ENCODE peak calls at places on chromosome 10, in eight cellular contexts. One of them, this sample, is unnamed. For H3K4me1, the result is how much of the 10 kb centered on the place peaks cover.

GRCh38 chr10:119654540-119654939 is 3.4 kb downstream of the BAG3 start:
- DNase-seq in HCT116: no peak
- DNase-seq in transverse colon: peak
- DNase-seq in IMR-90: no peak
- DNase-seq in right lobe of liver: peak
- DNase-seq in uterus: peak
- DNase-seq in heart left ventricle: peak
- DNase-seq in suprapubic skin: no peak
- DNase-seq in this sample: no peak

GRCh38 chr10:2460846-2461245 is 606.5 kb upstream of the PFKP start:
- DNase-seq in HCT116: no peak
- DNase-seq in transverse colon: no peak
- DNase-seq in IMR-90: no peak
- DNase-seq in right lobe of liver: no peak
- DNase-seq in uterus: no peak
- DNase-seq in heart left ventricle: no peak
- DNase-seq in suprapubic skin: no peak
- DNase-seq in this sample: no peak

GRCh38 chr10:94133239-94133638 is 139.5 kb downstream of the PLCE1 start:
- DNase-seq in HCT116: no peak
- DNase-seq in transverse colon: no peak
- DNase-seq in IMR-90: no peak
- DNase-seq in right lobe of liver: peak
- DNase-seq in uterus: no peak
- DNase-seq in heart left ventricle: peak
- DNase-seq in suprapubic skin: no peak
- DNase-seq in this sample: no peak

GRCh38 chr10:12337407-12337806 is 11.9 kb upstream of the CAMK1D start:
- DNase-seq in HCT116: no peak
- DNase-seq in transverse colon: no peak
- DNase-seq in IMR-90: peak
- DNase-seq in right lobe of liver: no peak
- DNase-seq in uterus: no peak
- DNase-seq in heart left ventricle: no peak
- DNase-seq in suprapubic skin: no peak
- DNase-seq in this sample: no peak

GRCh38 chr10:89591796-89592271 is 53.2 kb downstream of the PANK1 start:
- DNase-seq in HCT116: no peak
- DNase-seq in transverse colon: no peak
- DNase-seq in IMR-90: peak
- DNase-seq in right lobe of liver: peak
- DNase-seq in uterus: peak
- DNase-seq in heart left ventricle: peak
- DNase-seq in suprapubic skin: no peak
- DNase-seq in this sample: no peak

GRCh38 chr10:99346247-99346646 is 17.1 kb downstream of the CNNM1 start:
- DNase-seq in HCT116: no peak
- DNase-seq in transverse colon: no peak
- DNase-seq in IMR-90: peak
- DNase-seq in right lobe of liver: no peak
- DNase-seq in uterus: no peak
- DNase-seq in heart left ventricle: no peak
- DNase-seq in suprapubic skin: no peak
- DNase-seq in this sample: no peak

GRCh38 chr10:18060217-18060616 is 80.0 kb upstream of the CACNB2 start:
- DNase-seq in HCT116: no peak
- DNase-seq in transverse colon: peak
- DNase-seq in IMR-90: peak
- DNase-seq in right lobe of liver: peak
- DNase-seq in uterus: peak
- DNase-seq in heart left ventricle: peak
- DNase-seq in suprapubic skin: no peak
- DNase-seq in this sample: no peak

GRCh38 chr10:85622425-85622824 is 744.2 kb downstream of the GRID1 start:
- DNase-seq in HCT116: no peak
- DNase-seq in transverse colon: no peak
- DNase-seq in IMR-90: no peak
- DNase-seq in right lobe of liver: no peak
- DNase-seq in uterus: no peak
- DNase-seq in heart left ventricle: no peak
- DNase-seq in suprapubic skin: no peak
- DNase-seq in this sample: no peak

GRCh38 chr10:86583983-86584382 is 62.4 kb upstream of the WAPL start:
- DNase-seq in HCT116: no peak
- DNase-seq in transverse colon: no peak
- DNase-seq in IMR-90: no peak
- DNase-seq in right lobe of liver: no peak
- DNase-seq in uterus: no peak
- DNase-seq in heart left ventricle: no peak
- DNase-seq in suprapubic skin: no peak
- DNase-seq in this sample: no peak

GRCh38 chr10:1120761-1121160 is 64.6 kb downstream of the WDR37 start:
- DNase-seq in HCT116: no peak
- DNase-seq in transverse colon: no peak
- DNase-seq in IMR-90: no peak
- DNase-seq in right lobe of liver: peak
- DNase-seq in uterus: peak
- DNase-seq in heart left ventricle: no peak
- DNase-seq in suprapubic skin: peak
- DNase-seq in this sample: no peak

GRCh38 chr10:15141136-15142067 is 27.1 kb downstream of the NMT2 start:
- DNase-seq in HCT116: no peak
- DNase-seq in transverse colon: no peak
- DNase-seq in IMR-90: no peak
- DNase-seq in right lobe of liver: no peak
- DNase-seq in uterus: no peak
- DNase-seq in heart left ventricle: no peak
- DNase-seq in suprapubic skin: no peak
- DNase-seq in this sample: no peak

GRCh38 chr10:129233351-129234148 is 233.5 kb upstream of the MGMT start:
- DNase-seq in HCT116: no peak
- DNase-seq in transverse colon: no peak
- DNase-seq in IMR-90: no peak
- DNase-seq in right lobe of liver: no peak
- DNase-seq in uterus: no peak
- DNase-seq in heart left ventricle: no peak
- DNase-seq in suprapubic skin: no peak
- DNase-seq in this sample: no peak

GRCh38 chr10:43375401-43376020 is 4.1 kb downstream of the FXYD4 start:
- DNase-seq in HCT116: no peak
- DNase-seq in transverse colon: no peak
- DNase-seq in IMR-90: no peak
- DNase-seq in right lobe of liver: no peak
- DNase-seq in uterus: no peak
- DNase-seq in heart left ventricle: no peak
- DNase-seq in suprapubic skin: no peak
- DNase-seq in this sample: no peak

GRCh38 chr10:66822801-66823200 is 103.0 kb upstream of the LRRTM3 start:
- DNase-seq in HCT116: no peak
- DNase-seq in transverse colon: peak
- DNase-seq in IMR-90: no peak
- DNase-seq in right lobe of liver: no peak
- DNase-seq in uterus: no peak
- DNase-seq in heart left ventricle: no peak
- DNase-seq in suprapubic skin: no peak
- DNase-seq in this sample: no peak

GRCh38 chr10:47405829-47406547 is 21.9 kb upstream of the ZNF488 start:
- DNase-seq in HCT116: no peak
- DNase-seq in transverse colon: no peak
- DNase-seq in IMR-90: no peak
- DNase-seq in right lobe of liver: no peak
- DNase-seq in uterus: no peak
- DNase-seq in heart left ventricle: no peak
- DNase-seq in suprapubic skin: no peak
- DNase-seq in this sample: no peak

GRCh38 chr10:30589441-30589840 is 40.1 kb downstream of the LYZL2 start:
- DNase-seq in HCT116: no peak
- DNase-seq in transverse colon: peak
- DNase-seq in IMR-90: no peak
- DNase-seq in right lobe of liver: no peak
- DNase-seq in uterus: no peak
- DNase-seq in heart left ventricle: peak
- DNase-seq in suprapubic skin: peak
- DNase-seq in this sample: no peak

GRCh38 chr10:60816624-60817023 is 38.3 kb downstream of the CDK1 start:
- DNase-seq in HCT116: peak
- DNase-seq in transverse colon: peak
- DNase-seq in IMR-90: peak
- DNase-seq in right lobe of liver: no peak
- DNase-seq in uterus: peak
- DNase-seq in heart left ventricle: no peak
- DNase-seq in suprapubic skin: no peak
- DNase-seq in this sample: no peak

GRCh38 chr10:89873047-89873446 is 171.7 kb downstream of the KIF20B start:
- DNase-seq in HCT116: no peak
- DNase-seq in transverse colon: no peak
- DNase-seq in IMR-90: no peak
- DNase-seq in right lobe of liver: no peak
- DNase-seq in uterus: no peak
- DNase-seq in heart left ventricle: no peak
- DNase-seq in suprapubic skin: no peak
- DNase-seq in this sample: no peak

GRCh38 chr10:96333091-96333490 is 25.7 kb downstream of the OPALIN start:
- DNase-seq in HCT116: no peak
- DNase-seq in transverse colon: no peak
- DNase-seq in IMR-90: no peak
- DNase-seq in right lobe of liver: no peak
- DNase-seq in uterus: no peak
- DNase-seq in heart left ventricle: no peak
- DNase-seq in suprapubic skin: no peak
- DNase-seq in this sample: no peak

GRCh38 chr10:6530211-6530840 is 49.8 kb downstream of the PRKCQ start:
- DNase-seq in HCT116: no peak
- DNase-seq in transverse colon: peak
- DNase-seq in IMR-90: no peak
- DNase-seq in right lobe of liver: no peak
- DNase-seq in uterus: no peak
- DNase-seq in heart left ventricle: no peak
- DNase-seq in suprapubic skin: no peak
- DNase-seq in this sample: no peak

GRCh38 chr10:63431962-63432797 is 33.6 kb downstream of the JMJD1C start:
- DNase-seq in HCT116: no peak
- DNase-seq in transverse colon: no peak
- DNase-seq in IMR-90: peak
- DNase-seq in right lobe of liver: no peak
- DNase-seq in uterus: no peak
- DNase-seq in heart left ventricle: no peak
- DNase-seq in suprapubic skin: no peak
- DNase-seq in this sample: no peak

GRCh38 chr10:110492069-110492782 is 5.5 kb upstream of the DUSP5 start:
- DNase-seq in HCT116: no peak
- DNase-seq in transverse colon: no peak
- DNase-seq in IMR-90: no peak
- DNase-seq in right lobe of liver: no peak
- DNase-seq in uterus: no peak
- DNase-seq in heart left ventricle: no peak
- DNase-seq in suprapubic skin: no peak
- DNase-seq in this sample: no peak
- H3K4me1 ChIP-seq in HCT116: under half
- H3K4me1 ChIP-seq in transverse colon: under half
- H3K4me1 ChIP-seq in IMR-90: under half
- H3K4me1 ChIP-seq in right lobe of liver: under half
- H3K4me1 ChIP-seq in uterus: under half
- H3K4me1 ChIP-seq in heart left ventricle: under half
- H3K4me1 ChIP-seq in suprapubic skin: under half
- H3K4me1 ChIP-seq in this sample: under half

GRCh38 chr10:68471586-68472408 is at the start of gene DNA2:
- DNase-seq in HCT116: peak
- DNase-seq in transverse colon: peak
- DNase-seq in IMR-90: peak
- DNase-seq in right lobe of liver: peak
- DNase-seq in uterus: peak
- DNase-seq in heart left ventricle: peak
- DNase-seq in suprapubic skin: no peak
- DNase-seq in this sample: no peak
- TF ChIP-seq POLR2A in HCT116: no peak
- TF ChIP-seq POLR2A in transverse colon: no peak
- TF ChIP-seq POLR2A in IMR-90: no peak
- TF ChIP-seq POLR2A in right lobe of liver: no peak
- TF ChIP-seq POLR2A in uterus: no peak
- TF ChIP-seq POLR2A in heart left ventricle: no peak
- TF ChIP-seq POLR2A in suprapubic skin: no peak
- TF ChIP-seq POLR2A in this sample: no peak

DNA sequence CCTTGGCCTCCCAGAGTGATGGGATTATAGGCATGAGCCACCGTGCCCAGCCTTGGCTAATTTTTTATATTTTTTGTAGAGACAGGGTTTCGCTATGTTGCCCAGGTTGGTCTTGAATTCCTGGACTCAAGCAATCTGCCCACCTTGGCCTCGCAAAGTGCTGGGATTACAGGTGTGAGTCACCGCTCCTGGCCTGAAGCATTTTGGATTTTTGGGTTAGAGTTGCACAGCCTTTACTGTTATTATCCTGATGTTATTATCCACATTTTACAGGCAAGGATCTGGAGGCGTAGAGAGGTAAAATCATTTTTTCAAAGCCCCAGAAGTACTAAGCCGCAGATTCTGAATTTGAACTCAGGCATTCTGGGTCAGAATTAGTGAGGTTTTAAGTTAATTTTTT is 75.4 kb downstream of the TCF7L2 start:
- DNase-seq in HCT116: no peak
- DNase-seq in transverse colon: no peak
- DNase-seq in IMR-90: no peak
- DNase-seq in right lobe of liver: no peak
- DNase-seq in uterus: no peak
- DNase-seq in heart left ventricle: no peak
- DNase-seq in suprapubic skin: no peak
- DNase-seq in this sample: no peak
- H3K4me1 ChIP-seq in HCT116: half or more
- H3K4me1 ChIP-seq in transverse colon: under half
- H3K4me1 ChIP-seq in IMR-90: under half
- H3K4me1 ChIP-seq in right lobe of liver: under half
- H3K4me1 ChIP-seq in uterus: under half
- H3K4me1 ChIP-seq in heart left ventricle: half or more
- H3K4me1 ChIP-seq in suprapubic skin: half or more
- H3K4me1 ChIP-seq in this sample: under half

DNA sequence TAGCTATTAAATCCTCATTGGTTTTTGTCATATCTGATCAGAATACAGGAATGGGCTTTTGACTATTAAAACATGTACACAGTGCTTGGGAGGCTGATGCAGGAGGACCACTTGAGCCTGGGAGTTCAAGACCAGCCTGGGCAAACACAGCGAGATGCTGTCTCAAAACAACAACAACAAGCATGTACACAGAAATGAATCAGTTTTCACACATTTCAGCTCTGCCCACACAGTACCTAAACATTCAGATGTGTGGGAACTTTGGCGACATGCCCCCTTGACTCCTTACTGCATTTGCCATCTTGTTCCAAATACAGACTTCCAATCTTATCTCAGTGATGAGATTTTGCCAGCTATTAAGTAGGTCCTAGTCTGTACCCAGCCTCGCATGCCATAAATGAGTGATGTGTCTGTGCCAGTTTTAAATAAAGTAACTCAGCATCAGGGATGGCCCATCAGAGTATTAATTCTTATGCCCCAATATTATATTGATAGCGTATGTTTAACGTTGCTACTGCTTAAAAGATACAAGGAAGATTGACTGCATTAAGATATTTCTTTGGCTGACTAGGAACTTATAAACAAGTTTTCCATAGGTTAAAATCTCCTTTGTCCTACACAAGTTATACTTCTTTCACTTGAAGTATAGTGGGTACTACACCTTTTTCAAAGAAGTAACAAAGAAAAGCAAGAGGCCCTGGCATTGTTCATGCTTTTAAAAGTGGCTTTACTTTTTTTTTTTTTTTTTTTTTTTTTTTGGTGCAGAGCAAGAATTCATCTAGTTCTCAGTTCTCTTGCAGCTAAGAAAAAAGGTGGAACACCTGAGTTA is 244.8 kb downstream of the CELF2 start:
- DNase-seq in HCT116: no peak
- DNase-seq in transverse colon: no peak
- DNase-seq in IMR-90: no peak
- DNase-seq in right lobe of liver: peak
- DNase-seq in uterus: no peak
- DNase-seq in heart left ventricle: no peak
- DNase-seq in suprapubic skin: no peak
- DNase-seq in this sample: no peak
- TF ChIP-seq POLR2A in HCT116: no peak
- TF ChIP-seq POLR2A in transverse colon: no peak
- TF ChIP-seq POLR2A in IMR-90: no peak
- TF ChIP-seq POLR2A in right lobe of liver: no peak
- TF ChIP-seq POLR2A in uterus: no peak
- TF ChIP-seq POLR2A in heart left ventricle: no peak
- TF ChIP-seq POLR2A in suprapubic skin: no peak
- TF ChIP-seq POLR2A in this sample: no peak

This sample was measured in esophagus squamous epithelium.